ENCODE peak calls at places on chromosomes 16 and 17, in six cellular contexts. A, E, I, G, Q and T are unnamed samples.

GRCh38 chr17:77579131-77579530 is 379.4 kb upstream of the TNRC6C start:
- DNase-seq in A (no peak), E (no peak), I (no peak), G (no peak), Q (no peak), T (no peak)

GRCh38 chr16:49756971-49757743 is 98.8 kb downstream of the ZNF423 start:
- DNase-seq in A (no peak), E (no peak), I (no peak), G (no peak), Q (no peak), T (no peak)

GRCh38 chr17:63275318-63275967 is 170.7 kb downstream of the CYB561 start:
- DNase-seq in A (peak; percentile 99), E (peak; percentile 81), I (no peak), G (no peak), Q (no peak), T (no peak)

GRCh38 chr16:79411357-79411756 is 189.2 kb downstream of the MAF start:
- DNase-seq in A (no peak), E (no peak), I (no peak), G (no peak), Q (no peak), T (no peak)

GRCh38 chr17:145671-146541 is 8.5 kb downstream of the SCGB1C2 start:
- DNase-seq in A (no peak), E (no peak), I (peak; percentile 55), G (no peak), Q (no peak), T (no peak)

GRCh38 chr17:21129023-21129681 is 2.4 kb downstream of the DHRS7B start:
- DNase-seq in A (no peak), E (peak; percentile 48), I (no peak), G (no peak), Q (no peak), T (no peak)

GRCh38 chr17:4354862-4355514 is 11.5 kb downstream of the UBE2G1 start:
- DNase-seq in A (peak; percentile 22), E (no peak), I (no peak), G (no peak), Q (no peak), T (peak; percentile 49)

GRCh38 chr17:1042486-1042885 is 45.6 kb downstream of the TIMM22 start:
- DNase-seq in A (no peak), E (no peak), I (peak; percentile 5), G (no peak), Q (peak; percentile 3), T (no peak)

DNA sequence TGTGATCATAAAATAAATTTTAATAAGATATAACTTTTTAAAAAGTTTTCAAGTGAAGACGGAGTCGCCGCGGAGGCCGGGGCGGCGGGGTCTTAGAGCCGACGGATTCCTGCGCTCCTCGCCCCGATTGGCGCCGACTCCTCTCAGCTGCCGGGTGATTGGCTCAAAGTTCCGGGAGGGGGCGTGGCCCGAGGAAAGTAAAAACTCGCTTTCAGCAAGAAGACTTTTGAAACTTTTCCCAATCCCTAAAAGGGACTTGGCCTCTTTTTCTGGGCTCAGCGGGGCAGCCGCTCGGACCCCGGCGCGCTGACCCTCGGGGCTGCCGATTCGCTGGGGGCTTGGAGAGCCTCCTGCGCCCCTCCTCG is at the start of gene FOXC2:
- DNase-seq in A (no peak), E (no peak), I (peak; percentile 90), G (peak; percentile 83), Q (peak; percentile 86), T (no peak)
- H3K4me3 ChIP-seq in A (no peak within 1 kb of the TSS), E (no peak within 1 kb of the TSS), I (peak within 1 kb of the TSS; percentile 56), G (peak within 1 kb of the TSS; percentile 29), Q (peak within 1 kb of the TSS; percentile 62), T (no peak within 1 kb of the TSS)

GRCh38 chr16:74049027-74049426 is 247.6 kb upstream of the PSMD7 start:
- DNase-seq in A (no peak), E (no peak), I (no peak), G (no peak), Q (no peak), T (no peak)

DNA sequence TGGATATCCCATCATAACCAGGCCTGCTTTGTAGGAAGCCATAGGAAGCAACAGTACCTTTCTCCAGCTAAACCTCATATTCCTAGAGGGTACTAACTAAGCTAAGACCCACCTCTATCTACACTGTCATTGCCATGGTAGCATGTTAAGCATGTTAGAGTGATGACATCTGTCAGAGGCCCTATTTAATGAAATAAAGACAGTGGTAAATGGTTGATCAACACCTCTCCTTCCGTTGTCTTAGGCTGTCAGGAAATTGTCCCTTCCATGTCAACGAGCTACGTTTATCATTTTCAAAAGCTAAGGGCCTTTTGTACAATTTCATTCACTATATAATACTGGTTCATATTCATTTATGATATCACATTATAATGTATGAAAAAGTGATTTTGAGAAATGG is 251.1 kb upstream of the PSMD7 start:
- DNase-seq in A (no peak), E (no peak), I (no peak), G (no peak), Q (no peak), T (no peak)
- H3K4me3 ChIP-seq in A (no peak overlapping the region), E (no peak overlapping the region), I (no peak overlapping the region), G (no peak overlapping the region), Q (no peak overlapping the region), T (no peak overlapping the region)

DNA sequence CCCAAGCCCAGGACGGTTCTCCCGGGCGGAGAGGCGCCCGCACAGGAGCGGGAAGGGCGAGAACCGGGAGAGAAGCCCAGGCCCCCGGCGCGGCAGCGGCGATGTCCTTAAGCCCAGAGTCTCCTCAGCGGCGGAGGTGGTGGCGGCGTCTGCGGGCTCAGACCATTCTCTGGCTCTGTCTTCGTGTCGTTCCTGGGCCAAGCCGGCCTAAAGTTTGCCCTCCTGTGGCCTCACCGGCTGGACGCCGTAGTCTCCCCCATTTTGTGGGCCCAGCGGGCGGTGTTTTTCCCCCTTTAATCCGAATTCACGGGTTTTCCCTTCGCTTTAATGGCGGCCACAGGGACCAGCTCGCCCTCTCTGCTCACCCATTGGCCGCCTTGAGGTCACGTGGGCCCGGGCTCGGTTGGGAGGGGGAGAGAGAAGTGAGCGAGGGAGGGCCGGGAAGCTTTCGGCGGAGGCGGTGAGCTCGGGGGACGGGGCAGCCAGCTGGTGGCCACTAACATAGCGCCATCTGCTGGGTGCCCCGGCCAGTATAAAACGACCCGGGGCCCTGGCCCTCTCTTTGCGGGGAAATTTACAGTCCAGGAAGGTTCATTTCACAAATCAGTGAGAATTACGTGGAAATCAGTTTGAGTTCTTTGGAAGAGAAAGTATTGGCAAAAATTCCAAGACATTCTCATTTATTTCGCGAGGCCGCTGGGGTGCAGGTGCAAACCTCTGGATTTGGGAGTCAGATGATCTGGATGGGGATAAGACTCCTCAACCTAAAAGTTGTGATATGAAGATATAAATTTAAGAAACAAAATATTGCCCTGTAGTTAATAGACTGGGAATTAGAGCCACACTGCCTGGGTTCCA is 762 bp upstream of the MED13 start:
- DNase-seq in A (peak; percentile 96), E (peak; percentile 97), I (peak; percentile 100), G (peak; percentile 94), Q (peak; percentile 99), T (peak; percentile 99)
- H3K4me3 ChIP-seq in A (peak overlapping the region; percentile 95), E (peak overlapping the region; percentile 86), I (peak overlapping the region; percentile 97), G (peak overlapping the region; percentile 96), Q (peak overlapping the region; percentile 91), T (peak overlapping the region; percentile 98)

DNA sequence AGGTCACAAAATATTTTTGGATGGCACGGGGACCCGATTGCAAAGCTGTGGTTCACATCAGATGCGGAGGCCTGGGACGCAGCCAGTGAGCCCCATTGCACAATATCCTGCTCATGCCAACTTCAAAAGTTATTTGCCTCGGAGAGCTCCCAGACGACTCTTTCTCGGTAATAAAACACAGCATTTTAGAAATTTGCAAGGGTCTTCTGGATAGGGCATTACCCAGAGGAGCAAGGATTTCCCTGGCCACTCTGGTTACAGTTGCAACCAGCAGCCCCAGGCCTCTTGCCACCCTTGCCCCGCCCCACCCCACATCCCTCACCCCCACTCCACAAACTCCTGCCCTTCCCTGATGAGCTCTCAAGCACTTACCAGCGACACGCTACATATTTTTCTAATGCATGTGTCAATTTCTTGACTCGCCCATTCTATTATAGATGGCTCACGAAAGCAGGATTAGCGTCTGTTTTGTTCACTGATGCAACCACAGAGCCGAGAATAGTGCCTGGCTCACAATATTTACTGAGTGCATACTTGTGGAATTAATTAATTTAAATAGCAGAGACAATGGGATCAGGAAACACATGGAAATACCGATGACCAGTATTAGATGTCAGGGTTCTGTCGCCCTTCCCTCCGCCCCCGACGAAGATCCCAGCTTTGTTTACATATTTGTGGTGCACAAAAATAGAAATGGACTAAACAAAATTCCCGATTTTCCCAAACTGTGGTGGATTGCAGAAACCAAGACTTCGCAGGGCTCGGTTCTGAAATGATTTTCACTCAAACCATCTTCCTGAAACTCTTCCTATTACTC is 62.4 kb downstream of the ADCY9 start:
- DNase-seq in A (peak; percentile 12), E (peak; percentile 93), I (peak; percentile 76), G (no peak), Q (peak; percentile 52), T (no peak)
- H3K4me3 ChIP-seq in A (peak overlapping the region; percentile 17), E (peak overlapping the region; percentile 51), I (peak overlapping the region; percentile 20), G (no peak overlapping the region), Q (peak overlapping the region; percentile 14), T (no peak overlapping the region)

DNA sequence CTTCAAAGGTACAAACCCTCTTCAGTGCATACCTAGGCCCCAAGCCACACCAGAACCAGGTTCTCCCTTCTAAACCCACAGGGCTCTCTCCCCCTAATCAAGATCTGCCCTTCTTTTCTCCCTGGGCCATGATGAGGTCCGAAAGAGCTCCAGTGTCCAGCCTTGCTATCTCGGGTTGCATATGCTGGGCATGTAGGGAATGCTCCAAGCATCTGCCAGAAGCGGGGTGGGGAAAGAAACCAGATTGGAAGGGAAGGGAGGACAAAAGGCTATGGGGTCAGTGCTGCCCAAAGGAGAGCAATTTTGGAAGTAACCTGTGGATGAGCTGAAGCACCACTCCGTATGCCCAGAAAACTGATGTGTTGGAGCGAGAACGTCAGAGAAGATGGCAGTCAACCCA is 2.3 kb downstream of the CTDNEP1 start:
- DNase-seq in A (no peak), E (no peak), I (no peak), G (no peak), Q (no peak), T (no peak)
- H3K4me3 ChIP-seq in A (no peak overlapping the region), E (peak overlapping the region; percentile 87), I (no peak overlapping the region), G (peak overlapping the region; percentile 0), Q (peak overlapping the region; percentile 86), T (peak overlapping the region; percentile 75)

GRCh38 chr16:31010943-31011342 is 505 bp upstream of the STX1B start:
- DNase-seq in A (no peak), E (no peak), I (no peak), G (no peak), Q (no peak), T (no peak)
- H3K4me3 ChIP-seq in A (no peak overlapping the region), E (no peak overlapping the region), I (no peak overlapping the region), G (peak overlapping the region; percentile 54), Q (peak overlapping the region; percentile 11), T (no peak overlapping the region)